ENCODE peak calls at places on chromosome 13, in eight cellular contexts. Z is cardiac fibroblast, G is body of pancreas, Y is HFFc6, O is adrenal gland, F is heart left ventricle, D is IMR-90, C is astrocyte of the cerebellum. S is an unnamed sample.

GRCh38 chr13:24709186-24709913 is 29.1 kb downstream of the ATP12A start:
- DNase-seq in O (no peak), C (no peak), Y (no peak), F (no peak), Z (no peak), G (peak; percentile 6), D (no peak), S (no peak)

GRCh38 chr13:98044301-98044700 is 90.8 kb downstream of the IPO5 start:
- DNase-seq in G (no peak), Y (no peak), F (no peak), Z (no peak), C (no peak), D (no peak), O (no peak), S (no peak)

GRCh38 chr13:112894673-112895481 is 74.1 kb upstream of the MCF2L start:
- DNase-seq in G (peak; percentile 38), Y (no peak), C (no peak), D (no peak), O (no peak), F (no peak), Z (no peak), S (no peak)

GRCh38 chr13:113627136-113627535 is 30.9 kb downstream of the ATP4B start:
- DNase-seq in O (no peak), F (no peak), Z (no peak), C (no peak), D (no peak), G (no peak), Y (no peak), S (no peak)

GRCh38 chr13:26050568-26051230 is 1.1 kb downstream of the SHISA2 start:
- DNase-seq in D (no peak), F (no peak), C (no peak), Z (peak; percentile 19), Y (no peak), O (no peak), G (peak; percentile 21), S (no peak)

GRCh38 chr13:23007430-23007829 is 173.3 kb upstream of the SGCG start:
- DNase-seq in Y (no peak), O (no peak), G (no peak), D (no peak), Z (no peak), F (no peak), C (no peak), S (no peak)

GRCh38 chr13:51644649-51645048 is 60.4 kb downstream of the WDFY2 start:
- DNase-seq in O (no peak), G (peak; percentile 34), Y (peak; percentile 36), C (no peak), Z (peak; percentile 62), F (no peak), D (peak; percentile 21), S (peak; percentile 73)

GRCh38 chr13:40404967-40405716 is 261.3 kb downstream of the FOXO1 start:
- DNase-seq in Y (no peak), O (no peak), G (no peak), Z (no peak), C (no peak), F (no peak), D (no peak), S (no peak)

GRCh38 chr13:44299142-44299541 is 74.5 kb upstream of the SERP2 start:
- DNase-seq in O (no peak), F (no peak), C (no peak), G (no peak), Y (no peak), Z (no peak), D (peak; percentile 48), S (no peak)

GRCh38 chr13:68749801-68750200 is 1357.8 kb upstream of the ATXN8OS start:
- DNase-seq in D (no peak), O (no peak), Z (no peak), G (no peak), Y (no peak), C (no peak), F (no peak), S (peak; percentile 4)

GRCh38 chr13:85693889-85694511 is 105.2 kb downstream of the SLITRK6 start:
- DNase-seq in F (no peak), C (no peak), G (no peak), D (peak; percentile 44), Z (no peak), O (no peak), Y (peak; percentile 3), S (peak; percentile 23)

GRCh38 chr13:48600374-48601364 is 53.1 kb upstream of the CYSLTR2 start:
- DNase-seq in O (peak; percentile 14), G (peak; percentile 47), D (peak; percentile 71), F (no peak), Z (peak; percentile 94), Y (no peak), C (peak; percentile 92), S (peak; percentile 97)

GRCh38 chr13:112722433-112723250 is 32.8 kb downstream of the ATP11A start:
- DNase-seq in G (peak; percentile 83), D (peak; percentile 98), O (peak; percentile 72), Z (peak; percentile 95), Y (peak; percentile 98), C (peak; percentile 19), F (peak; percentile 77), S (peak; percentile 96)

DNA sequence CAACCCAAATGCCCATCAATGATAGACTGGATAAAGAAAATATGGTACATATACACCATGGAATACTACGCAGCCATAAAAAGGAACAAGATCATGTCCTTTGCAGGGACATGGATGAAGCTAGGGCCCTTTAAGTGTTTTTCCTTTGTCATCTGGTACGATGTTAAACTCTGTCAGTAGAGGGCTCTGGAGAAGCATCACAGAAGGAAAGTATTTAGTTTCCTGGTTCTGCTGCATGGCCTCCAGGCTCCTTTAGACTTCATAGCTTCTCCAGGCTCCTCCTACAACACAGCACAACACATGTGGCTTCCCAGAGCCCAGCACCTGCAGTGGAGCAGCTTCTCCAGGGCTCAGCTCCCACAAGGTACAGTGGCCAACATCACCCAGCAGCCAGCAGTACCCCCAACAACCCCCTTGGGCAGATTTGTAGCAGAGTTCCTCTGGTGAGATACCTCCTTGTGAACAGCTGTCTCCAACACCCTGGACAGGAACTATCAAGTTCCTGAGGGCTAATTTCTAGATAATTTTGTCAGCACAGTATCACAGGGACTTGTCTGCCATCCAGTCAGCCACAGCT is 63.4 kb downstream of the KCTD12 start:
- DNase-seq in Y (peak; percentile 39), Z (peak; percentile 78), D (peak; percentile 34), C (no peak), O (no peak), F (no peak), G (no peak), S (peak; percentile 60)
- TF ChIP-seq CTCF in Y (peak; percentile 53), Z (peak; percentile 52), D (peak; percentile 25), C (peak; percentile 19), O (peak; percentile 39), F (peak; percentile 52), G (no peak), S (peak; percentile 36)

DNA sequence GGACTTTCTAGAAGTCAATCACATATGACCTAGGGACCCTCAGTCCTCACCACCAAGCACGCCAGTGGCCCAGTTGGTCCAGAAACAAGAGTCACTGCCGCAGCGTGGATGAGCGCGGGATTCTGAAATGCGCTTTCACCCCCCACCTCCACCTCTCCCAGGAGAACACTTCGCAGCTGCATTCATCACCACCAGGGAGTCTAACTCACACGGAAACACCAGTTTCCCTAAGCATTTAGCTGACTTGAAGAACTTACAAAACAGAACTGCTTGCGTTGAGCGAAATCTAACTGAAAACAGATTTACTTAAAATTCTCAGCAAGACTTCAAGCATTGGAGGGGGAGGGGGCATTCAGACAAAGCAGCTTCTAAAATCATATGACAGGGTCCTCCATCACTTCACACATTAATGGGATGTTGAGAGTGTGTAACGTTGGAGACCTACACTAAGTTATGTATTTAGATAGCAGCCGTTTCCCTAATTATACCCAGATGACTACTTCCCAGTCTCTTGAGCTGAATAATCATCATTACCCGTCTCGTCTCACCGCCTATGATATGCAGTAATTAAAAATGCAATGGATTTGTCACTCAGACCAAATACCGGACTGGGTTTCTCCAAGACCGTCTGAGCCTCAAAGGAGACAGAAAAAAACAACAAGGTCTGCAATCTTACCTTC is 258.3 kb upstream of the IRS2 start:
- DNase-seq in Z (peak; percentile 48), G (no peak), O (no peak), D (peak; percentile 16), F (no peak), C (no peak), Y (peak; percentile 1), S (peak; percentile 19)
- TF ChIP-seq CTCF in Z (no peak), G (no peak), O (no peak), D (no peak), F (no peak), C (no peak), Y (no peak), S (no peak)

DNA sequence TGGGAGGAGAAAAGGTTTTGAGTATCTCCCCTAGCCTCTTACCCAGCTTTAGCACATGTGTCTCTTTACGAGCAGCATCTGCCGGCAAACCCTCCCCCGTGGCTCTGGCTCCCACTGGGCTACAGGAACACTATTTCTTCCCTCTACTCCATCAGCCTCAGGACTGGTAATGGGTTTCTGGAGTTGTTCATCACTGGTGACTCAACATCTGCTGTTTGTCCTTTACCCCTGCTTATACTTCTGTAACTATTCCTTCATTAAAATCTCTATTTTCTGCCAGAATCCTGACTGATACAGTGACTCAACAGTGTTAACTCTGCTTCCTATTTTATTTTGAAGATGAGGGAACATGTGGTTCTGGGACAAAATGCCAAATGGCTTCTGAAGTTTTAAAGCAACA is 437.3 kb upstream of the HTR2A start:
- DNase-seq in G (peak; percentile 10), F (no peak), O (no peak), D (peak; percentile 93), Z (peak; percentile 76), C (peak; percentile 86), Y (peak; percentile 85), S (peak; percentile 91)
- TF ChIP-seq CTCF in G (no peak), F (no peak), O (no peak), D (no peak), Z (no peak), C (no peak), Y (no peak), S (no peak)

GRCh38 chr13:30394798-30395191 is 27.5 kb upstream of the UBE2L5 start:
- DNase-seq in F (no peak), D (peak; percentile 19), Z (no peak), Y (no peak), C (no peak), O (no peak), G (no peak), S (no peak)
- TF ChIP-seq CTCF in F (no peak), D (no peak), Z (no peak), Y (no peak), C (no peak), O (peak; percentile 17), G (peak; percentile 26), S (no peak)

GRCh38 chr13:99434258-99434788 is 66.9 kb upstream of the TM9SF2 start:
- DNase-seq in F (no peak), O (no peak), D (no peak), G (no peak), Y (no peak), Z (no peak), C (no peak), S (no peak)
- TF ChIP-seq CTCF in F (no peak), O (no peak), D (peak; percentile 9), G (no peak), Y (peak; percentile 20), Z (no peak), C (no peak), S (no peak)